ENCODE peak calls at places on chromosomes 1 and 21, in four cellular contexts. One of them, this sample, is unnamed.

GRCh38 chr1:197606163-197606562 is 169.1 kb downstream of the DENND1B start:
- DNase-seq in K562: no peak
- DNase-seq in HepG2: no peak
- DNase-seq in A549: no peak
- DNase-seq in this sample: no peak

GRCh38 chr1:223234534-223234933 is 91.5 kb upstream of the TLR5 start:
- DNase-seq in HepG2: no peak
- DNase-seq in K562: no peak
- DNase-seq in A549: no peak
- DNase-seq in this sample: no peak

GRCh38 chr1:5477716-5478115 is 514.5 kb downstream of the NPHP4 start:
- DNase-seq in HepG2: no peak
- DNase-seq in A549: no peak
- DNase-seq in K562: no peak
- DNase-seq in this sample: no peak

GRCh38 chr1:231107600-231108326 is 54.1 kb upstream of the TRIM67 start:
- DNase-seq in K562: no peak
- DNase-seq in HepG2: no peak
- DNase-seq in A549: no peak
- DNase-seq in this sample: no peak

GRCh38 chr1:110336300-110337039 is 2.7 kb upstream of the RBM15 start:
- DNase-seq in A549: no peak
- DNase-seq in K562: no peak
- DNase-seq in HepG2: no peak
- DNase-seq in this sample: no peak

GRCh38 chr1:193283026-193283425 is 96.6 kb upstream of the B3GALT2 start:
- DNase-seq in K562: no peak
- DNase-seq in A549: no peak
- DNase-seq in HepG2: no peak
- DNase-seq in this sample: no peak

GRCh38 chr1:18340158-18340764 is 140.5 kb upstream of the KLHDC7A start:
- DNase-seq in A549: no peak
- DNase-seq in HepG2: no peak
- DNase-seq in K562: no peak
- DNase-seq in this sample: no peak

GRCh38 chr1:96840396-96840795 is 118.8 kb downstream of the PTBP2 start:
- DNase-seq in A549: no peak
- DNase-seq in HepG2: no peak
- DNase-seq in K562: no peak
- DNase-seq in this sample: no peak

GRCh38 chr1:218344814-218345672 is at the start of gene TGFB2:
- DNase-seq in A549: peak
- DNase-seq in K562: peak
- DNase-seq in HepG2: no peak
- DNase-seq in this sample: no peak

GRCh38 chr21:40531421-40531820 is 315.5 kb downstream of the DSCAM start:
- DNase-seq in K562: no peak
- DNase-seq in A549: no peak
- DNase-seq in HepG2: no peak
- DNase-seq in this sample: no peak

GRCh38 chr1:2466834-2467554 is 9.1 kb upstream of the PLCH2 start:
- DNase-seq in A549: no peak
- DNase-seq in K562: peak
- DNase-seq in HepG2: no peak
- DNase-seq in this sample: no peak

GRCh38 chr1:234213576-234214128 is 159.6 kb upstream of the COA6 start:
- DNase-seq in K562: no peak
- DNase-seq in A549: no peak
- DNase-seq in HepG2: no peak
- DNase-seq in this sample: no peak

GRCh38 chr1:24803220-24803619 is 58.0 kb downstream of the CLIC4 start:
- DNase-seq in K562: no peak
- DNase-seq in HepG2: no peak
- DNase-seq in A549: no peak
- DNase-seq in this sample: no peak

GRCh38 chr1:92168657-92169056 is 49.1 kb upstream of the C1orf146 start:
- DNase-seq in HepG2: no peak
- DNase-seq in K562: no peak
- DNase-seq in A549: no peak
- DNase-seq in this sample: no peak

GRCh38 chr1:154591206-154591605 is 16.8 kb downstream of the ADAR start:
- DNase-seq in A549: no peak
- DNase-seq in HepG2: no peak
- DNase-seq in K562: no peak
- DNase-seq in this sample: no peak

GRCh38 chr1:72283204-72284083 is 1.1 kb upstream of the NEGR1 start:
- DNase-seq in HepG2: no peak
- DNase-seq in K562: no peak
- DNase-seq in A549: no peak
- DNase-seq in this sample: no peak

GRCh38 chr1:72286401-72286800 is 4.1 kb upstream of the NEGR1 start:
- DNase-seq in HepG2: no peak
- DNase-seq in A549: no peak
- DNase-seq in K562: no peak
- DNase-seq in this sample: no peak

GRCh38 chr1:72284398-72285073 is 2.2 kb upstream of the NEGR1 start:
- DNase-seq in K562: no peak
- DNase-seq in A549: no peak
- DNase-seq in HepG2: peak
- DNase-seq in this sample: no peak

GRCh38 chr1:72284084-72284397 is 1.7 kb upstream of the NEGR1 start:
- DNase-seq in A549: no peak
- DNase-seq in K562: no peak
- DNase-seq in HepG2: no peak
- DNase-seq in this sample: no peak

GRCh38 chr1:72285074-72285425 is 2.7 kb upstream of the NEGR1 start:
- DNase-seq in HepG2: no peak
- DNase-seq in A549: no peak
- DNase-seq in K562: no peak
- DNase-seq in this sample: no peak
- TF ChIP-seq POLR2AphosphoS2 in HepG2: no peak
- TF ChIP-seq POLR2AphosphoS2 in A549: no peak
- TF ChIP-seq POLR2AphosphoS2 in K562: no peak
- TF ChIP-seq POLR2AphosphoS2 in this sample: no peak

GRCh38 chr1:68221971-68222355 is 10.4 kb downstream of the WLS start:
- DNase-seq in HepG2: no peak
- DNase-seq in K562: no peak
- DNase-seq in A549: no peak
- DNase-seq in this sample: no peak
- TF ChIP-seq POLR2AphosphoS2 in HepG2: no peak
- TF ChIP-seq POLR2AphosphoS2 in K562: no peak
- TF ChIP-seq POLR2AphosphoS2 in A549: no peak
- TF ChIP-seq POLR2AphosphoS2 in this sample: no peak

DNA sequence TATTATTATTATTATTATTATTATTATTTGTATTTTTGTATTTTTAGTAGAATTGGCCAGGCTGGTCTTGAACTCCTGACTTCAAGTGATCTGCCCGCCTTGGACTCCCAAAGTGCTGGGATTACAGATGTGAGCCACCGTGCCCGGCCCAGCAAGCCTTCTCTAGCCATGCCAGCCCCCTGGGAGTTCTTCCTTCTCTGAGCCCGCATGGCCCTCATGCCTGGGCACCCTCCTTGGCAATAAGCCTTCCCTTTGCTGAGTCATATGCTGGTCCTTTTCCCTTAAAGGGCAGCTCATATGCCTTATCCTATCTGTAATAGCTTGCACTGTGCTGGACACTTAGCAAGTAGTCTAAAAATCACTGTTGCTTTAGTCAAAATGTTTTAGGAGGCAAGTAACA is 8.5 kb upstream of the NBL1 start:
- DNase-seq in A549: no peak
- DNase-seq in HepG2: no peak
- DNase-seq in K562: no peak
- DNase-seq in this sample: no peak
- TF ChIP-seq POLR2AphosphoS2 in A549: no peak
- TF ChIP-seq POLR2AphosphoS2 in HepG2: no peak
- TF ChIP-seq POLR2AphosphoS2 in K562: no peak
- TF ChIP-seq POLR2AphosphoS2 in this sample: no peak

GRCh38 chr1:7455796-7456568 is 315.1 kb upstream of the VAMP3 start:
- DNase-seq in K562: no peak
- DNase-seq in A549: no peak
- DNase-seq in HepG2: no peak
- DNase-seq in this sample: no peak

GRCh38 chr1:7454895-7455784 is 316.0 kb upstream of the VAMP3 start:
- DNase-seq in K562: no peak
- DNase-seq in A549: no peak
- DNase-seq in HepG2: no peak
- DNase-seq in this sample: no peak

GRCh38 chr1:7456683-7457082 is 314.4 kb upstream of the VAMP3 start:
- DNase-seq in HepG2: no peak
- DNase-seq in A549: no peak
- DNase-seq in K562: no peak
- DNase-seq in this sample: no peak

GRCh38 chr1:7453038-7453437 is 318.1 kb upstream of the VAMP3 start:
- DNase-seq in A549: no peak
- DNase-seq in HepG2: no peak
- DNase-seq in K562: no peak
- DNase-seq in this sample: no peak

GRCh38 chr1:7454052-7454815 is 316.9 kb upstream of the VAMP3 start:
- DNase-seq in HepG2: no peak
- DNase-seq in A549: no peak
- DNase-seq in K562: peak
- DNase-seq in this sample: no peak
- TF ChIP-seq POLR2AphosphoS2 in HepG2: no peak
- TF ChIP-seq POLR2AphosphoS2 in A549: no peak
- TF ChIP-seq POLR2AphosphoS2 in K562: no peak
- TF ChIP-seq POLR2AphosphoS2 in this sample: no peak

DNA sequence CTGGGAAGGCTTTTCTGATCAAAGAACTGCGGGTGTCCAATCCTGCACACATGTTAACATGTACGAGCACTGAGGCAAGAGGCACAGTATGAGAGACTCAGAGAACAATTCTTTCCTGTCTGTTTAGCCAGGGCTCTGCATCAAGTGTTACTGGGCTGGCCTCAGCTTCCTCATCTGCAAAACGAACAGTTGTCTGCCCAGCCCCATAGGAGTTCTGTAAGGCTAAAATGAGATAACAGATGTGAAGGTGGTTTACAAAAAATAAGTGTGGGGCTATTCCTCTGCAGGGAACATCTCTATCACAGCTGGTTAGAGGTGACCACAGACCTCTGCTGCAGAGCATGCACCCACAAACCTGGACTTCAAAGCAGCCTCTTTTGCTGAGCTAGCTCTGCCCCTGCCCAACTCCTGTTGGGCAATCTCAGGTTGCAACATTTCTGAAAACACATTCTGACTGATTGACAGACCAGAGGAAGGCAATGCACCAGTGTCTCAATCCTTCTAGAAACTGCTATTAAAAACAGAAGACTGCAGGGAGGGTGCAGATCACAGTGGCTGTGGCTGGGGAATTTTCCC is 10.5 kb upstream of the OLIG1 start:
- DNase-seq in A549: no peak
- DNase-seq in HepG2: peak
- DNase-seq in K562: no peak
- DNase-seq in this sample: no peak
- TF ChIP-seq POLR2AphosphoS2 in A549: no peak
- TF ChIP-seq POLR2AphosphoS2 in HepG2: no peak
- TF ChIP-seq POLR2AphosphoS2 in K562: no peak
- TF ChIP-seq POLR2AphosphoS2 in this sample: no peak

DNA sequence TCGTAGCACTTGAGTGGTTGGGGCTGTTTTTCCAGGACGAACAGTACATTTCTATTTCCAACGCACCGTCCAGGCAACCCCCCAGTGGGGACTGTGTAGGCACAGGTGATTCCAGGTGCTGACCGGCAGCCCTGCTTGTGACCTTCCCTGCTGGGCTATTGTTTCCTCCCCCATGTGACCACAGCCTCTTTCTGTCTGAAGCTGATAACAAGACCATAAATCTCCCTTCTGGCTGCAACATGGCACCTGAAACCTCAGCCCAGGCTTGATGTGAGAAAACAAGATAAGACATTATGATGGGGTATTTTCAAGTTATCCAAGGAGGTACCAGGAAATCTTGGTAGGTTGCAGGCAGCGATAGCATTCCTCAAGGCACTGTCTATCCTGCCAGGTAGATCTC is 48.2 kb downstream of the HLX start:
- DNase-seq in A549: no peak
- DNase-seq in K562: peak
- DNase-seq in HepG2: no peak
- DNase-seq in this sample: no peak
- TF ChIP-seq POLR2AphosphoS2 in A549: no peak
- TF ChIP-seq POLR2AphosphoS2 in K562: no peak
- TF ChIP-seq POLR2AphosphoS2 in HepG2: no peak
- TF ChIP-seq POLR2AphosphoS2 in this sample: no peak

GRCh38 chr21:42425603-42425985 is 21.9 kb downstream of the UBASH3A start:
- DNase-seq in A549: no peak
- DNase-seq in K562: no peak
- DNase-seq in HepG2: no peak
- DNase-seq in this sample: peak
- TF ChIP-seq POLR2AphosphoS2 in A549: no peak
- TF ChIP-seq POLR2AphosphoS2 in K562: no peak
- TF ChIP-seq POLR2AphosphoS2 in HepG2: no peak
- TF ChIP-seq POLR2AphosphoS2 in this sample: no peak

GRCh38 chr1:226654508-226655124 is 84.5 kb downstream of the ITPKB start:
- DNase-seq in K562: no peak
- DNase-seq in A549: no peak
- DNase-seq in HepG2: no peak
- DNase-seq in this sample: no peak

GRCh38 chr1:226656601-226657277 is 82.3 kb downstream of the ITPKB start:
- DNase-seq in K562: no peak
- DNase-seq in A549: no peak
- DNase-seq in HepG2: no peak
- DNase-seq in this sample: no peak

GRCh38 chr1:226657788-226658537 is 81.1 kb downstream of the ITPKB start:
- DNase-seq in K562: no peak
- DNase-seq in A549: no peak
- DNase-seq in HepG2: no peak
- DNase-seq in this sample: no peak

GRCh38 chr1:226655251-226656163 is 83.6 kb downstream of the ITPKB start:
- DNase-seq in A549: no peak
- DNase-seq in K562: no peak
- DNase-seq in HepG2: no peak
- DNase-seq in this sample: no peak

GRCh38 chr1:226656201-226656600 is 82.9 kb downstream of the ITPKB start:
- DNase-seq in A549: no peak
- DNase-seq in K562: no peak
- DNase-seq in HepG2: no peak
- DNase-seq in this sample: no peak
- TF ChIP-seq POLR2AphosphoS2 in A549: no peak
- TF ChIP-seq POLR2AphosphoS2 in K562: no peak
- TF ChIP-seq POLR2AphosphoS2 in HepG2: no peak
- TF ChIP-seq POLR2AphosphoS2 in this sample: no peak

DNA sequence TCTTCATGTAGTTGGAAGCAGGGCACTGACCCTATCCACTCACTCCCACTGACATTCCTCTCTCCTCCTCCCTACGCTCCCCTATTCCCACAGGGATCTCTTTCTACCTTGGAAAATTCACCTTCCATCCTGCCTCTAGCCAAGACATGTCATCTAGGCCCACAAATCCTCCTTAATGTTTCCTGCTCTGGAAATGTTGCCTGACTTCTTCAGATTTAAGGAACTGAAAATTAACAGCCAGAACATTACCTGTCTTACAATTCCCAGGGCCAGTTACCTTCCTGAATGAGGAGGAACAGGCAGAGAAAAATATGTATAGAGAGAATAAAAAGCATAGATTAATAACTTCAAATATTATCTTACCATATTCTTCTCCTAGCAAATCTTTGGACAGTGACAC is 147.3 kb downstream of the MRPL39 start:
- DNase-seq in HepG2: no peak
- DNase-seq in A549: no peak
- DNase-seq in K562: no peak
- DNase-seq in this sample: no peak
- TF ChIP-seq POLR2AphosphoS2 in HepG2: no peak
- TF ChIP-seq POLR2AphosphoS2 in A549: no peak
- TF ChIP-seq POLR2AphosphoS2 in K562: no peak
- TF ChIP-seq POLR2AphosphoS2 in this sample: no peak

GRCh38 chr1:62652387-62652786 is 35.8 kb downstream of the DOCK7 start:
- DNase-seq in K562: no peak
- DNase-seq in A549: no peak
- DNase-seq in HepG2: no peak
- DNase-seq in this sample: no peak
- TF ChIP-seq POLR2AphosphoS2 in K562: no peak
- TF ChIP-seq POLR2AphosphoS2 in A549: no peak
- TF ChIP-seq POLR2AphosphoS2 in HepG2: no peak
- TF ChIP-seq POLR2AphosphoS2 in this sample: no peak